ENCODE peak calls at places on chromosomes 4 and X, in eight cellular contexts. E is upper lobe of right lung, R is right cardiac atrium, I is body of pancreas, S is heart right ventricle, K is astrocyte, N is HFF-Myc, C is AG10803. M is an unnamed sample.

GRCh38 chr4:165138843-165139242 is 26.2 kb upstream of the TMEM192 start:
- DNase-seq in E (no peak), R (no peak), I (no peak), S (no peak), K (no peak), N (no peak), C (no peak), M (no peak)

GRCh38 chr4:18297684-18298083 is 276.1 kb upstream of the LCORL start:
- DNase-seq in E (no peak), R (no peak), I (no peak), S (no peak), K (no peak), N (no peak), C (no peak), M (peak)

GRCh38 chr4:98394134-98394533 is 132.9 kb downstream of the RAP1GDS1 start:
- DNase-seq in E (no peak), R (no peak), I (no peak), S (no peak), K (peak), N (no peak), C (no peak), M (no peak)

GRCh38 chr4:121370729-121371325 is 10.0 kb downstream of the QRFPR start:
- DNase-seq in E (no peak), R (no peak), I (peak), S (peak), K (no peak), N (no peak), C (peak), M (peak)

GRCh38 chr4:12644261-12644660 is 839.9 kb downstream of the RAB28 start:
- DNase-seq in E (no peak), R (no peak), I (no peak), S (no peak), K (no peak), N (no peak), C (no peak), M (no peak)

GRCh38 chrX:632391-633042 is 1.9 kb downstream of the SHOX start:
- DNase-seq in E (no peak), R (no peak), I (no peak), S (no peak), K (no peak), N (no peak), C (no peak), M (no peak)

GRCh38 chr4:83651846-83652245 is 115.9 kb downstream of the GPAT3 start:
- DNase-seq in E (no peak), R (no peak), I (no peak), S (no peak), K (no peak), N (no peak), C (no peak), M (no peak)

GRCh38 chr4:128338634-128339355 is 51.2 kb upstream of the PGRMC2 start:
- DNase-seq in E (no peak), R (no peak), I (no peak), S (no peak), K (peak), N (peak), C (peak), M (no peak)

GRCh38 chr4:182916483-182917181 is 554 bp downstream of the DCTD start:
- DNase-seq in E (peak), R (peak), I (peak), S (peak), K (peak), N (peak), C (peak), M (peak)

GRCh38 chr4:55608591-55608990 is 16.5 kb upstream of the PDCL2 start:
- DNase-seq in E (no peak), R (no peak), I (no peak), S (no peak), K (no peak), N (no peak), C (no peak), M (no peak)

GRCh38 chrX:38225093-38225492 is 4.4 kb upstream of the SRPX start:
- DNase-seq in E (no peak), R (no peak), I (no peak), S (no peak), K (no peak), N (no peak), C (peak), M (no peak)

DNA sequence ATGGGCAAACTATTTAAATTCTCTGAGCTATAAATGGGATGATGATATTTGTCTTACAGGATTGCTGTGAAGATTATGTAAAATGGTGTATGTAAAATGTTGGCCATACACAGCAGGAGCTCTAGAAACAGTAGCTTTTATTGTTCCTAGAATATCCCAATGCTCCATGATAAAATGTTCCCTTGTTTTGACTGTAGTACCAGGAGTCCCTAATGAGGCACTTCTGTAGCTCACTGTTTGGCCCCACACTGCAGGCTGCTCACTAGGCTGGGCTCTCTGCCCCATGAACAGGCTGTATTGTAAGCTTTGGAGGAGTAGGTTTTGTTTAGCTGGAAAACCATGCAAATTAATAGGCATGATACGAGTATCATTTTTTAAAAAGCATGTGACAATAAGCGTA is 3.3 kb upstream of the FGA start:
- DNase-seq in E (no peak), R (no peak), I (no peak), S (no peak), K (no peak), N (no peak), C (no peak), M (no peak)
- H3K4me3 ChIP-seq in E (no peak), R (no peak), I (no peak), S (no peak), K (no peak), N (no peak), C (no peak), M (no peak)

GRCh38 chr4:108140328-108140727 is 28.4 kb downstream of the LEF1 start:
- DNase-seq in E (no peak), R (no peak), I (no peak), S (no peak), K (no peak), N (no peak), C (no peak), M (no peak)
- H3K4me3 ChIP-seq in E (no peak), R (no peak), I (no peak), S (no peak), K (no peak), N (no peak), C (no peak), M (no peak)

GRCh38 chrX:39822133-39822748 is 275.5 kb downstream of the BCOR start:
- DNase-seq in E (no peak), R (no peak), I (no peak), S (no peak), K (no peak), N (no peak), C (no peak), M (no peak)

GRCh38 chrX:39821709-39822095 is 276.1 kb downstream of the BCOR start:
- DNase-seq in E (no peak), R (peak), I (no peak), S (no peak), K (no peak), N (no peak), C (no peak), M (no peak)

GRCh38 chrX:39818750-39819149 is 279.0 kb downstream of the BCOR start:
- DNase-seq in E (no peak), R (no peak), I (no peak), S (no peak), K (no peak), N (no peak), C (no peak), M (no peak)

GRCh38 chrX:39821011-39821708 is 276.6 kb downstream of the BCOR start:
- DNase-seq in E (no peak), R (peak), I (peak), S (no peak), K (peak), N (no peak), C (peak), M (peak)

DNA sequence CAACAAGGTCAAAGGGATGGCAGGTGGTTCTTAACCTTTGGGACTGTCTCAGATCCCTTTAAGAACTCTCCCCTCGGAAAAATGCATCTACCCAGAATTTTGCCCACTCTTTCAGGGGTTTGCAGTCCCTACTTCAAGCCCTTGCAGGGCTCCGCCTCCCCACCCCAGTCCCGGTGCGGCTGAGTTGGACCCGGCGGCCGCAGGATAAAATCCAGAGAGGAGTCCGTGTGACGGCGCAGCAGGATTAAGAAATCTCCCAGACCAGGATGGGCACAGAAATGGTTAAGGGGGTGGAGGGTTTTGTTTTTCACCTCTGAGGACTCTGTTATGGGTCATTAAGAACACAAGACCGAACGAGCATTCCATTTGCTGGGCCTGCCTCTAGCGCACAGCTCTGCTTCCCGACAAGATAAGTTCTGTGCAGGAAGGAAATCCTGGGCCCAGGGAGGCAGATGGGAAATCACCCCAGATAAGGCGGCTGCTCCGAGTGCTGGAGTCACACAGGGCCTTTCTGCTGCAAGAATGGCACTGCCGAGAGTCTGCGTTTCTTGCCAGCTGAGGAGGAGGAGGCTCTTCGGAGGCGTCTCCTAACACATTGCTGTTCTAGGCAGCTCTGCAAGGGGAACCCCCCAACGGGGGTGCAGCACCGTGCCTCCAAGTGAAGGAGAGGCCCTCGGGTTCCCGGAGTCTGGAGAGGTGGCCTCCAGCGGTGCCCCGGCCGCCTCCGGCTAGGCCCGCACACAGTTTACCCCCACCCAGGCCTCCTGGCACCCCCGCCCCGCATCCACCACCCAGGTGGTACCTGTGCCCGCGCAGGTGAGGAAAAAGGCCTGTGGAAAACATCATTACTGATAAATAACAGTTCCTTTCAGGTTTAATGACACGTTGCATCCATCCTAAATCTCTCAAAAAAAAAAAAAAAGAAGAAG is 277.6 kb downstream of the BCOR start:
- DNase-seq in E (no peak), R (peak), I (no peak), S (no peak), K (no peak), N (no peak), C (no peak), M (peak)
- H3K4me3 ChIP-seq in E (no peak), R (peak), I (no peak), S (peak), K (peak), N (peak), C (no peak), M (no peak)

GRCh38 chrX:20141281-20142220 is at the start of gene EIF1AX:
- DNase-seq in E (peak), R (peak), I (peak), S (peak), K (peak), N (peak), C (peak), M (peak)

GRCh38 chrX:20143539-20143938 is 1.9 kb upstream of the EIF1AX start:
- DNase-seq in E (no peak), R (no peak), I (no peak), S (no peak), K (no peak), N (no peak), C (no peak), M (peak)

GRCh38 chrX:20143111-20143510 is 1.5 kb upstream of the EIF1AX start:
- DNase-seq in E (no peak), R (no peak), I (no peak), S (no peak), K (no peak), N (no peak), C (no peak), M (no peak)

GRCh38 chrX:20139966-20140365 is 1.7 kb downstream of the EIF1AX start:
- DNase-seq in E (no peak), R (no peak), I (no peak), S (no peak), K (peak), N (no peak), C (peak), M (no peak)

DNA sequence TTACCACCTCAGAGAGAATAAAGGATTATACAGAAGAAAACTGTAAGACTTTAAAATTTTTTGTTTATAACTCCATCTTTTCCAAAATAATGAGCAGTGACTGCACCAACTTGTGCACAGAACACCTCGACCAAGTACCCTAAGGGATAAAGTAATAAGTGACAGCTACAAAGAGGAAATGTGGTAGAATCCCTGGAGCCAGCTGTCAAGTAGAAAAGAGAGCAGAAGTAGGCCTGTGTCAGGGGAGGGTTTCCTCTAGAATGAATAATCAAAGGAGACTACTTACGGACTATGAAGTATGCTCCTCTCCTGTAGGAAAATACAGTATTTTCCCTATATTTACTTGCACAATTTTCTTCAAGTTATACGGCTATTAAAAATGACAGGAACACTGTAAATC is 1.2 kb downstream of the EIF1AX start:
- DNase-seq in E (no peak), R (no peak), I (no peak), S (no peak), K (no peak), N (no peak), C (no peak), M (peak)
- H3K4me3 ChIP-seq in E (peak), R (peak), I (peak), S (peak), K (peak), N (peak), C (peak), M (peak)

GRCh38 chr4:1794809-1795303 is 1.8 kb downstream of the FGFR3 start:
- DNase-seq in E (no peak), R (no peak), I (no peak), S (no peak), K (no peak), N (no peak), C (no peak), M (no peak)

GRCh38 chr4:1793496-1793840 is 375 bp downstream of the FGFR3 start:
- DNase-seq in E (peak), R (peak), I (peak), S (peak), K (no peak), N (no peak), C (no peak), M (peak)

GRCh38 chr4:1793940-1794808 is 1.1 kb downstream of the FGFR3 start:
- DNase-seq in E (no peak), R (no peak), I (no peak), S (no peak), K (no peak), N (no peak), C (no peak), M (no peak)

GRCh38 chr4:1792158-1792831 is 798 bp upstream of the FGFR3 start:
- DNase-seq in E (no peak), R (no peak), I (no peak), S (no peak), K (no peak), N (no peak), C (no peak), M (no peak)

DNA sequence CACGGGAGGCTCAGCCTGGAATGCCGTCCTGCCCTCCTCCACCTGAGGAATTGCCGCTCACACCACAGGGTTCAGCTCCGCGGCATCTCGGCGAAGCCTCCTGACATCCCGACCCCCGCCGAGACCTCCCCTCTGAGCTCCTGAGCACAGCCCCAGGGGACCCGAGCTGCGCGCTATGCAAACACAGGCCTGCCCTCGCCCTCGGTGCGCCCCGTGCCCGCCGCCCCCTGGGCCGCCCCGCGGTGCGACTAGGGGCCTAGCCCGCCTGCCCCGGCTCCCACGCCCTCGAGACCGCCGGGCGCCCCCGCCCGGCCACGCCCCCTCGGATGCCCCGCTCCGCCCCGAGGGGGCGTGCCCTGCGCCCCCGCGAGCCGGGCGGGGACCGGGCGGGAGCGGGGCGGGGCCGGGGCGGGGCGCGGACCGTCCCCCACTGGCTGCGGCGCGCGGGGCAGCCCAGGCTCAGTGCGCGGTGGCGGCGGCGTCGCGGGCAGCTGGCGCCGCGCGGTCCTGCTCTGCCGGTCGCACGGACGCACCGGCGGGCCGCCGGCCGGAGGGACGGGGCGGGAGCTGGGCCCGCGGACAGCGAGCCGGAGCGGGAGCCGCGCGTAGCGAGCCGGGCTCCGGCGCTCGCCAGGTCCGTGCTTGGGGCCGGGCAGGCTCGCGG is at the start of gene FGFR3:
- DNase-seq in E (peak), R (no peak), I (peak), S (peak), K (no peak), N (no peak), C (no peak), M (peak)
- H3K4me3 ChIP-seq in E (peak), R (peak), I (peak), S (peak), K (peak), N (peak), C (no peak), M (no peak)

GRCh38 chrX:21947671-21948070 is 7.2 kb downstream of the SMS start:
- DNase-seq in E (no peak), R (no peak), I (no peak), S (no peak), K (no peak), N (no peak), C (no peak), M (no peak)
- H3K4me3 ChIP-seq in E (no peak), R (no peak), I (no peak), S (no peak), K (no peak), N (no peak), C (no peak), M (no peak)

GRCh38 chr4:189792819-189793618 is 147.7 kb upstream of the FRG1 start:
- DNase-seq in E (peak), R (peak), I (peak), S (peak), K (peak), N (peak), C (peak), M (peak)
- H3K4me3 ChIP-seq in E (no peak), R (no peak), I (no peak), S (peak), K (no peak), N (no peak), C (peak), M (no peak)

DNA sequence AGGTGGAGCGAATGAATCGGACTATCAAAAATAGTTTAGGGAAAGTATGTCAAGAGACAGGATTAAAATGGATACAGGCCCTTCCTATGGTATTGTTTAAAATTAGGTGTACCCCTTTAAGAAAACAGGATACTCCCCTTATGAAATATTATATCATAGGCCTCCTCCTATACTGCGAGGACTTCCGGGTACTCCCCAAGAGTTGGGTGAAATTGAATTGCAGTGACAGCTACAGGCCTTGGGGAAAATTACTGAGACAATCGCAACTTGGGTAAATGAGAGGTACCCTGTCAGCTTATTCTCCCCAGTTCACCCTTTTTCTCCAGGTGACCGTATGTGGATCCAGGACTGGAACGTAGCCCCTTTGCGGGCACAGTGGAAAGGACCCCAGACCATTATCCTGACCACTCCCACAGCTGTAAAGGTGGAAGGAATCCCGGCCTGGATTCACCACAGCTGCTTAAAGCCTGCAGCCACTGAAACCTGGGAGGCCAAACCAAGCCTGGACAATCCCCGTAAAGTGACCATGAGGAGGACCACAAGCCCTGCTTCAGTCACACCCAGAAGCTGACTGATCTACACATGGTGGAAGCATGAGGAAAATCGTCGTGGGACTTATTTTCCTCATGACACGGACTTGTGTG is 1138.1 kb downstream of the ARAP2 start:
- DNase-seq in E (no peak), R (no peak), I (no peak), S (no peak), K (no peak), N (no peak), C (no peak), M (no peak)
- H3K4me3 ChIP-seq in E (no peak), R (no peak), I (no peak), S (no peak), K (no peak), N (no peak), C (no peak), M (no peak)

GRCh38 chrX:131704136-131704695 is 160.3 kb downstream of the OR13H1 start:
- DNase-seq in E (no peak), R (peak), I (no peak), S (peak), K (peak), N (no peak), C (peak), M (peak)
- H3K4me3 ChIP-seq in E (no peak), R (no peak), I (no peak), S (no peak), K (no peak), N (no peak), C (no peak), M (no peak)

GRCh38 chr4:100894339-100894870 is 376.6 kb upstream of the EMCN start:
- DNase-seq in E (no peak), R (no peak), I (no peak), S (no peak), K (no peak), N (no peak), C (no peak), M (no peak)

GRCh38 chr4:100891808-100892207 is 374.0 kb upstream of the EMCN start:
- DNase-seq in E (no peak), R (no peak), I (no peak), S (no peak), K (no peak), N (no peak), C (no peak), M (no peak)

GRCh38 chr4:100898844-100899243 is 381.0 kb upstream of the EMCN start:
- DNase-seq in E (no peak), R (no peak), I (no peak), S (no peak), K (no peak), N (no peak), C (no peak), M (no peak)

GRCh38 chr4:100900134-100900533 is 382.3 kb upstream of the EMCN start:
- DNase-seq in E (peak), R (no peak), I (no peak), S (no peak), K (no peak), N (no peak), C (no peak), M (no peak)

GRCh38 chr4:100895572-100896197 is 377.9 kb upstream of the EMCN start:
- DNase-seq in E (no peak), R (no peak), I (no peak), S (no peak), K (no peak), N (no peak), C (peak), M (no peak)
- H3K4me3 ChIP-seq in E (peak), R (peak), I (no peak), S (peak), K (no peak), N (no peak), C (peak), M (peak)